ENCODE peak calls at places on chromosomes 6 and 20, in six cellular contexts. One of them, this sample, is unnamed.

GRCh38 chr20:32968833-32969241 is 35.4 kb downstream of the SUN5 start:
- DNase-seq in GM23248: peak; percentile 37
- DNase-seq in fibroblast of lung: peak; percentile 2
- DNase-seq in neural progenitor cell: no peak
- DNase-seq in HepG2: no peak
- DNase-seq in endothelial cell of umbilical vein: no peak
- DNase-seq in this sample: no peak

GRCh38 chr6:125050663-125051318 is 88.6 kb downstream of the RNF217 start:
- DNase-seq in GM23248: no peak
- DNase-seq in fibroblast of lung: peak; percentile 84
- DNase-seq in neural progenitor cell: no peak
- DNase-seq in endothelial cell of umbilical vein: no peak
- DNase-seq in HepG2: no peak
- DNase-seq in this sample: no peak

GRCh38 chr20:33680681-33681080 is 5.5 kb downstream of the E2F1 start:
- DNase-seq in fibroblast of lung: peak; percentile 48
- DNase-seq in GM23248: peak; percentile 50
- DNase-seq in HepG2: no peak
- DNase-seq in endothelial cell of umbilical vein: no peak
- DNase-seq in neural progenitor cell: no peak
- DNase-seq in this sample: no peak

GRCh38 chr6:82589509-82590206 is 226.0 kb downstream of the TPBG start:
- DNase-seq in GM23248: peak; percentile 84
- DNase-seq in fibroblast of lung: peak; percentile 85
- DNase-seq in endothelial cell of umbilical vein: peak; percentile 3
- DNase-seq in HepG2: peak; percentile 3
- DNase-seq in neural progenitor cell: peak; percentile 18
- DNase-seq in this sample: peak; percentile 58

GRCh38 chr6:143940011-143940597 is 68.0 kb downstream of the PLAGL1 start:
- DNase-seq in endothelial cell of umbilical vein: peak; percentile 45
- DNase-seq in fibroblast of lung: peak; percentile 53
- DNase-seq in HepG2: peak; percentile 59
- DNase-seq in GM23248: peak; percentile 59
- DNase-seq in neural progenitor cell: peak; percentile 54
- DNase-seq in this sample: peak; percentile 48

GRCh38 chr6:146029573-146030184 is 817 bp downstream of the GRM1 start:
- DNase-seq in fibroblast of lung: no peak
- DNase-seq in endothelial cell of umbilical vein: no peak
- DNase-seq in GM23248: no peak
- DNase-seq in neural progenitor cell: no peak
- DNase-seq in HepG2: no peak
- DNase-seq in this sample: no peak

GRCh38 chr20:49424536-49424935 is 57.9 kb downstream of the KCNB1 start:
- DNase-seq in neural progenitor cell: peak; percentile 43
- DNase-seq in endothelial cell of umbilical vein: no peak
- DNase-seq in fibroblast of lung: no peak
- DNase-seq in GM23248: peak; percentile 15
- DNase-seq in HepG2: no peak
- DNase-seq in this sample: no peak

GRCh38 chr6:7264041-7264440 is 49.0 kb downstream of the SSR1 start:
- DNase-seq in HepG2: no peak
- DNase-seq in fibroblast of lung: no peak
- DNase-seq in neural progenitor cell: no peak
- DNase-seq in endothelial cell of umbilical vein: no peak
- DNase-seq in GM23248: no peak
- DNase-seq in this sample: no peak

GRCh38 chr6:43985329-43985728 is 141.9 kb downstream of the MRPL14 start:
- DNase-seq in HepG2: peak; percentile 59
- DNase-seq in GM23248: no peak
- DNase-seq in endothelial cell of umbilical vein: no peak
- DNase-seq in neural progenitor cell: no peak
- DNase-seq in fibroblast of lung: no peak
- DNase-seq in this sample: no peak

GRCh38 chr6:373031-373430 is 18.5 kb upstream of the IRF4 start:
- DNase-seq in endothelial cell of umbilical vein: no peak
- DNase-seq in neural progenitor cell: no peak
- DNase-seq in GM23248: no peak
- DNase-seq in HepG2: no peak
- DNase-seq in fibroblast of lung: no peak
- DNase-seq in this sample: no peak
- H3K27me3 ChIP-seq in endothelial cell of umbilical vein: no peaks in the 10 kb centered on the region
- H3K27me3 ChIP-seq in neural progenitor cell: peaks cover 3% of the 10 kb centered on the region
- H3K27me3 ChIP-seq in GM23248: peaks cover 32% of the 10 kb centered on the region
- H3K27me3 ChIP-seq in HepG2: peaks cover 73% of the 10 kb centered on the region
- H3K27me3 ChIP-seq in fibroblast of lung: peaks cover 13% of the 10 kb centered on the region
- H3K27me3 ChIP-seq in this sample: peaks cover 6% of the 10 kb centered on the region

GRCh38 chr20:54061106-54061881 is 9.1 kb downstream of the BCAS1 start:
- DNase-seq in HepG2: no peak
- DNase-seq in fibroblast of lung: peak; percentile 25
- DNase-seq in GM23248: peak; percentile 87
- DNase-seq in neural progenitor cell: no peak
- DNase-seq in endothelial cell of umbilical vein: no peak
- DNase-seq in this sample: peak; percentile 64

GRCh38 chr20:54063998-54064676 is 6.3 kb downstream of the BCAS1 start:
- DNase-seq in GM23248: no peak
- DNase-seq in endothelial cell of umbilical vein: no peak
- DNase-seq in neural progenitor cell: no peak
- DNase-seq in fibroblast of lung: no peak
- DNase-seq in HepG2: no peak
- DNase-seq in this sample: no peak

GRCh38 chr20:54063580-54063979 is 6.8 kb downstream of the BCAS1 start:
- DNase-seq in HepG2: no peak
- DNase-seq in neural progenitor cell: no peak
- DNase-seq in fibroblast of lung: no peak
- DNase-seq in endothelial cell of umbilical vein: no peak
- DNase-seq in GM23248: no peak
- DNase-seq in this sample: no peak

GRCh38 chr20:54064939-54065338 is 5.5 kb downstream of the BCAS1 start:
- DNase-seq in HepG2: no peak
- DNase-seq in GM23248: no peak
- DNase-seq in endothelial cell of umbilical vein: no peak
- DNase-seq in neural progenitor cell: no peak
- DNase-seq in fibroblast of lung: no peak
- DNase-seq in this sample: no peak

DNA sequence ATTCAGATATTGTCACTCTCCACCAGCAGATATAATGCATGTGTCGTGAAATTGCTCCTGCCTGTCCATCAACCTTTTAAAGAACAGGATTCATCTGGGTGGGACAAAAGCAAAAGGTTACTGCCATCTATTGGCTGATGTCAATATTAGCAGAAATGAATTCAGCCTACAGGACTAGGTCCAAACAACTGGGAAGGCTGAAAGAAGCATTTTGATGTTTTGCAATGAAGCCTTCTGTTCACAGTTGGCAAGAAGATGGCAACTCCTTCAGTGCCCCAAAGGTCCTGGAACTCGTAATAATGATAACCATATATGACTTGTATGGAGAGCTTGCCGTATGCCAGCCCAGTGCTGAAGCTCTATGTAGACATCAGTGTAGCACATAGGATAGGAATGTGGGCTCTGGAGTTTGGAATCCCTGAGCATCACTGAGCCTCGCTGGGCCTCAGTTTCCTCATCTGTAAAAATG is 7.5 kb downstream of the BCAS1 start:
- DNase-seq in HepG2: peak; percentile 70
- DNase-seq in endothelial cell of umbilical vein: peak; percentile 35
- DNase-seq in GM23248: peak; percentile 75
- DNase-seq in neural progenitor cell: peak; percentile 46
- DNase-seq in fibroblast of lung: peak; percentile 66
- DNase-seq in this sample: peak; percentile 39
- H2AFZ ChIP-seq in HepG2: no peak overlapping the region
- H2AFZ ChIP-seq in endothelial cell of umbilical vein: no peak overlapping the region
- H2AFZ ChIP-seq in GM23248: no peak overlapping the region
- H2AFZ ChIP-seq in neural progenitor cell: peak overlapping the region; percentile 5
- H2AFZ ChIP-seq in fibroblast of lung: no peak overlapping the region
- H2AFZ ChIP-seq in this sample: no peak overlapping the region

DNA sequence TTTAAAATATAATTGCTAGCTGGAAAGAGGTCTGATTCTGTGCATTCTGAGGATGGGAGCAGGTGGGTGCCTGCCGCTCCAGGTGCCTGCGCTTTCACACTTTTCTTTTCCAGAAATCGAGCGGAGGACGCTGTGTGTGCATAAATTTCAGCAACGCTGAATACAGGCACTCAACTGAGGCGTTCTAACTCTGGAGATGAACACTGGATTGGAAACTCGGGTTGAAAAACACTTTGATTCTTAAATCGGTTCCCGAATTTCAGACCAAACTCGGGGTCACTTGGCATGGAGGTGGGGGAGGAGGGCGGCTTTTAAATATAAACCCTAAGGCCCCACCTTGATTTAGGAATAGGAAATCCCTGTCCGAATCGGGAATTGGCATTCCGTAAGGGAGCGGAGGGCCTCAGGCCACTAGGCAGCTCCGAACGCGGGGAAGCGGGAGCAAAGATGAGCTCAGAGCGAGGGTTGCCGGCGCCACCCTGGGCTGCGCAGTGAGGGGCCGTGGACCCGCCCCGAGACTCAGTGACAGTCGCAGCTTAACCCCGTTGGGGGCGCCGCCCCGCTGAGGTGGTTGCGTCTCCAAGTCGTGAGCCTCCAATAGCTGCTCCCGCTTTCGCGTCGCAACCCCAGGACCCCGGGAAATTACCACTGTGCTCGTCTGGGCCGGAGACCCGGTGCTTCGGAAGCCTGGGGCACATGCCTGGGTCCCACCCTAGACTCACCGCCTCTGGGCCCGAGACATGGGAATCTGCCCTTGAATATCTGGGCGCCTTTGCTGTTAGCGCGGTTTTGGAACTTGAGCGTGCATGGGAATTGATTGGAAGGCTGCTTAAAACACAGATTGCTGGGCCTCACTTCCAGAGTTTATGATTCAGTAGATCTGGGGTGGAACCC is 4.5 kb upstream of the SIM1 start:
- DNase-seq in HepG2: no peak
- DNase-seq in neural progenitor cell: peak; percentile 63
- DNase-seq in GM23248: no peak
- DNase-seq in endothelial cell of umbilical vein: no peak
- DNase-seq in fibroblast of lung: no peak
- DNase-seq in this sample: no peak
- TF ChIP-seq EZH2 in HepG2: no peak
- TF ChIP-seq EZH2 in neural progenitor cell: peak; percentile 97
- TF ChIP-seq EZH2 in GM23248: no peak
- TF ChIP-seq EZH2 in endothelial cell of umbilical vein: peak; percentile 95
- TF ChIP-seq EZH2 in fibroblast of lung: no peak
- TF ChIP-seq EZH2 in this sample: no peak

DNA sequence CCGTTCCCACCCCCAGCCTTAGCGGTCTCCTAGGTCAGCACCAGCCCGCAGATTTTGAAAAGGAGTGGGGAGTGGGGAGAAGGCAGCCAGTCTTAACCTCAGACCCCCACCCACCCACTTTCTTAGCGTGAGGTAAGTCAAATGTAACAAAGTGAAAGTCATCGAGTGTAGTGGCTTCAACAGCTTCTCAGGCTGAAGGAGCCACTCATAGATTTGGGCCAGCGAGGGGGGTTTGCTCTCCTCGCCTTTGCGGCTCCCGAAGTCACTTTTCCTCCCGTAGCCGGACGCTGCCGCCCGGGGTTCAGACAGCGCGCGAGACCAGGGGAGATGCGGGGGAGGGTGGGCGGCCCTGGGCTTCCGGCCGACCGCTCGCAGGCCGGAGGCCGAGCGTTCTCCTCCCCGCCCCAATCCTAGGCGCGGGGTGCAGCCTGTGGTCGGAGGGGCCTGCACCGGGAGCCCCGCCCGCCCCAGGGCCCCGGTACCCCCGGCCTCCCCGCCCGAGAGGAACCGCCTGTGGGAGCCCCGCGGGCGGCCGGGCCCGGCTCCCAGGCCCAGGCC is 3.4 kb downstream of the NKX2-2 start:
- DNase-seq in fibroblast of lung: no peak
- DNase-seq in HepG2: no peak
- DNase-seq in neural progenitor cell: peak; percentile 59
- DNase-seq in endothelial cell of umbilical vein: no peak
- DNase-seq in GM23248: peak; percentile 47
- DNase-seq in this sample: no peak
- H3K27me3 ChIP-seq in fibroblast of lung: peaks cover 64% of the 10 kb centered on the region
- H3K27me3 ChIP-seq in HepG2: peaks cover 83% of the 10 kb centered on the region
- H3K27me3 ChIP-seq in neural progenitor cell: peaks cover 100% of the 10 kb centered on the region
- H3K27me3 ChIP-seq in endothelial cell of umbilical vein: peaks cover 83% of the 10 kb centered on the region
- H3K27me3 ChIP-seq in GM23248: peaks cover 82% of the 10 kb centered on the region
- H3K27me3 ChIP-seq in this sample: peaks cover 67% of the 10 kb centered on the region

DNA sequence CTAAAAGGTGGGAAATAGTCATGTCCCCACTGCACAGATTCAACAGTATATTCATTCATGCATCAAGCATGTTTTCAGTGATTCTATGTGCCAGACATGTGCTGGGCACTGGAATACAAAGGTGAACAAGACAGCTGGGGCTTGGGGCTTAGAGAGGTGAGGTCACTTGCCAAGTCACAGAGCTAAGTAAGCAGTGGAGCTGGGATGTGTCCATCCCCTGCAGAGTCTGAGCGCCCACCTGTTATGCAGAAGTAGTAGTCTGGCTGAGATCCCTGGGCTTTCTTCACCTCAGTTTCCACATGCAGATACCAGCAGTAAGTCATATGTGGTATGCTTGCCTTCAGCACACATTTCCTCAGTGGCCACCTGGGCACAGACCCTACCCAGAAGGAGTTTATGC is 263.8 kb downstream of the DHX35 start:
- DNase-seq in neural progenitor cell: no peak
- DNase-seq in endothelial cell of umbilical vein: no peak
- DNase-seq in GM23248: no peak
- DNase-seq in HepG2: no peak
- DNase-seq in fibroblast of lung: no peak
- DNase-seq in this sample: no peak
- H2AFZ ChIP-seq in neural progenitor cell: no peak overlapping the region
- H2AFZ ChIP-seq in endothelial cell of umbilical vein: no peak overlapping the region
- H2AFZ ChIP-seq in GM23248: no peak overlapping the region
- H2AFZ ChIP-seq in HepG2: no peak overlapping the region
- H2AFZ ChIP-seq in fibroblast of lung: no peak overlapping the region
- H2AFZ ChIP-seq in this sample: no peak overlapping the region

GRCh38 chr6:1620504-1621327 is 11.0 kb downstream of the FOXC1 start:
- DNase-seq in fibroblast of lung: no peak
- DNase-seq in HepG2: no peak
- DNase-seq in neural progenitor cell: no peak
- DNase-seq in GM23248: no peak
- DNase-seq in endothelial cell of umbilical vein: no peak
- DNase-seq in this sample: no peak
- TF ChIP-seq EZH2 in fibroblast of lung: peak; percentile 2
- TF ChIP-seq EZH2 in HepG2: no peak
- TF ChIP-seq EZH2 in neural progenitor cell: peak; percentile 70
- TF ChIP-seq EZH2 in GM23248: no peak
- TF ChIP-seq EZH2 in endothelial cell of umbilical vein: no peak
- TF ChIP-seq EZH2 in this sample: no peak

DNA sequence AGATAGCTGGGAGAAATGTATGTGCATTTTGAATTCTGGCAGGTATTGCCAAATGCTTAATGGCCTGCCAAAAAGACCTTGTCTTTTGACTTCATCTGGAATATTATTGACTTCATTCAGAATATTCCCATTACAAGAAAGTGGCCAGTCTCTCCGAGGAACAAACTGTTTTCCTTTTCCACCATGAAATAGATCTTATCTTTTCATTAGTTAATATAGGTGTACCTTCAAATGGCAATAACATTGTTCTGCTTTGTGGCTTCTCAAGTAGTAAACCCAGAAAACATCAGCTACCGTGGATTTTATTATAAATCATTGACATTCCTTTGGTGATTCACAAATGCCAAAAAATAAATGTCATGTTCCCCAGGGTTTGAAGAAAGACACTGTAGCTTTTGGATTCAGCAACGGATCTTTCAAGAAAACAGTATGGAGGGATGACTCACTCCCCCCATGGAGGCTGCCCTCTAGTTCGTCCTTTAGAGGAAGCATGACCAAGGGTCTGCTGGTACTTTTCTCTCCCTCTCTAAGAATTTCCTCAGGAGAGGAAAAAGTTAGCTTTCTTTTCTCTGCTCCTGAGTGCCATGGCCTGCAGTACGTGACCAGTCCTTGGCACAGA is 1.1 kb upstream of the RNF182 start:
- DNase-seq in GM23248: peak; percentile 86
- DNase-seq in HepG2: no peak
- DNase-seq in endothelial cell of umbilical vein: peak; percentile 48
- DNase-seq in neural progenitor cell: no peak
- DNase-seq in fibroblast of lung: peak; percentile 51
- DNase-seq in this sample: no peak
- H3K27me3 ChIP-seq in GM23248: no peaks in the 10 kb centered on the region
- H3K27me3 ChIP-seq in HepG2: peaks cover 48% of the 10 kb centered on the region
- H3K27me3 ChIP-seq in endothelial cell of umbilical vein: peaks cover 50% of the 10 kb centered on the region
- H3K27me3 ChIP-seq in neural progenitor cell: peaks cover 42% of the 10 kb centered on the region
- H3K27me3 ChIP-seq in fibroblast of lung: peaks cover 5% of the 10 kb centered on the region
- H3K27me3 ChIP-seq in this sample: peaks cover 26% of the 10 kb centered on the region

This sample was measured in mammary epithelial cell.